ENCODE peak calls at places on chromosome 11, in five cellular contexts. One of them, this sample, is unnamed.

GRCh38 chr11:34174411-34175041 is 69.1 kb downstream of the NAT10 start:
- DNase-seq in NCI-H2029 treated with DMSO at 0.1 percent for 48 hours: peak; percentile 37
- DNase-seq in RPMI7951: peak; percentile 89
- DNase-seq in A549: peak; percentile 75
- DNase-seq in Caco-2: peak; percentile 88
- DNase-seq in this sample: peak; percentile 55

GRCh38 chr11:2088284-2088683 is 50.9 kb downstream of the IGF2 start:
- DNase-seq in Caco-2: no peak
- DNase-seq in A549: no peak
- DNase-seq in RPMI7951: no peak
- DNase-seq in NCI-H2029 treated with DMSO at 0.1 percent for 48 hours: no peak
- DNase-seq in this sample: no peak

GRCh38 chr11:78753297-78753696 is 178.6 kb upstream of the NARS2 start:
- DNase-seq in RPMI7951: no peak
- DNase-seq in NCI-H2029 treated with DMSO at 0.1 percent for 48 hours: peak; percentile 17
- DNase-seq in A549: no peak
- DNase-seq in Caco-2: no peak
- DNase-seq in this sample: no peak

GRCh38 chr11:67541198-67541597 is 18.0 kb upstream of the CABP2 start:
- DNase-seq in NCI-H2029 treated with DMSO at 0.1 percent for 48 hours: no peak
- DNase-seq in A549: no peak
- DNase-seq in RPMI7951: no peak
- DNase-seq in Caco-2: no peak
- DNase-seq in this sample: no peak

GRCh38 chr11:119518746-119519382 is 95.9 kb upstream of the THY1 start:
- DNase-seq in A549: no peak
- DNase-seq in RPMI7951: peak; percentile 48
- DNase-seq in Caco-2: peak; percentile 69
- DNase-seq in NCI-H2029 treated with DMSO at 0.1 percent for 48 hours: no peak
- DNase-seq in this sample: no peak

GRCh38 chr11:102653744-102654291 is 28.7 kb upstream of the MMP20 start:
- DNase-seq in A549: no peak
- DNase-seq in RPMI7951: peak; percentile 18
- DNase-seq in NCI-H2029 treated with DMSO at 0.1 percent for 48 hours: no peak
- DNase-seq in Caco-2: no peak
- DNase-seq in this sample: no peak

GRCh38 chr11:78657968-78658839 is 83.5 kb upstream of the NARS2 start:
- DNase-seq in Caco-2: no peak
- DNase-seq in NCI-H2029 treated with DMSO at 0.1 percent for 48 hours: no peak
- DNase-seq in RPMI7951: no peak
- DNase-seq in A549: no peak
- DNase-seq in this sample: no peak

GRCh38 chr11:75768909-75769771 is 562 bp downstream of the DGAT2 start:
- DNase-seq in Caco-2: no peak
- DNase-seq in RPMI7951: no peak
- DNase-seq in NCI-H2029 treated with DMSO at 0.1 percent for 48 hours: no peak
- DNase-seq in A549: no peak
- DNase-seq in this sample: no peak

GRCh38 chr11:131186629-131187075 is 183.8 kb upstream of the NTM start:
- DNase-seq in NCI-H2029 treated with DMSO at 0.1 percent for 48 hours: no peak
- DNase-seq in A549: no peak
- DNase-seq in RPMI7951: peak; percentile 4
- DNase-seq in Caco-2: no peak
- DNase-seq in this sample: no peak

GRCh38 chr11:125082611-125083311 is 19.7 kb downstream of the SLC37A2 start:
- DNase-seq in A549: no peak
- DNase-seq in Caco-2: no peak
- DNase-seq in NCI-H2029 treated with DMSO at 0.1 percent for 48 hours: no peak
- DNase-seq in RPMI7951: peak; percentile 99
- DNase-seq in this sample: no peak

GRCh38 chr11:79249341-79249993 is 191.4 kb downstream of the TENM4 start:
- DNase-seq in A549: peak; percentile 7
- DNase-seq in NCI-H2029 treated with DMSO at 0.1 percent for 48 hours: no peak
- DNase-seq in Caco-2: no peak
- DNase-seq in RPMI7951: no peak
- DNase-seq in this sample: no peak

GRCh38 chr11:119147604-119148333 is 1.1 kb upstream of the ABCG4 start:
- DNase-seq in Caco-2: no peak
- DNase-seq in NCI-H2029 treated with DMSO at 0.1 percent for 48 hours: no peak
- DNase-seq in RPMI7951: no peak
- DNase-seq in A549: no peak
- DNase-seq in this sample: no peak